ENCODE peak calls at places on chromosomes 16 and 17, in nine cellular contexts. One of them, this sample, is unnamed.

GRCh38 chr16:10752843-10753523 is 9.3 kb downstream of the NUBP1 start:
- DNase-seq in GM23338: no peak
- DNase-seq in PC-3: no peak
- DNase-seq in OCI-LY7: peak; percentile 78
- DNase-seq in MM.1S: no peak
- DNase-seq in SK-N-SH: no peak
- DNase-seq in hepatocyte: no peak
- DNase-seq in GM23248: no peak
- DNase-seq in HCT116: no peak
- DNase-seq in this sample: no peak

GRCh38 chr17:17119533-17119932 is 77.3 kb downstream of the MPRIP start:
- DNase-seq in hepatocyte: no peak
- DNase-seq in PC-3: peak; percentile 66
- DNase-seq in GM23338: no peak
- DNase-seq in GM23248: peak; percentile 74
- DNase-seq in OCI-LY7: peak; percentile 45
- DNase-seq in SK-N-SH: no peak
- DNase-seq in HCT116: no peak
- DNase-seq in MM.1S: no peak
- DNase-seq in this sample: no peak

GRCh38 chr16:2178321-2179106 is 17.9 kb downstream of the CASKIN1 start:
- DNase-seq in SK-N-SH: peak; percentile 73
- DNase-seq in HCT116: no peak
- DNase-seq in hepatocyte: no peak
- DNase-seq in GM23248: peak; percentile 55
- DNase-seq in GM23338: peak; percentile 89
- DNase-seq in PC-3: no peak
- DNase-seq in MM.1S: no peak
- DNase-seq in OCI-LY7: no peak
- DNase-seq in this sample: peak; percentile 76

GRCh38 chr17:45904886-45905285 is 10.5 kb downstream of the MAPT start:
- DNase-seq in SK-N-SH: no peak
- DNase-seq in hepatocyte: no peak
- DNase-seq in MM.1S: no peak
- DNase-seq in PC-3: no peak
- DNase-seq in HCT116: no peak
- DNase-seq in GM23338: peak; percentile 29
- DNase-seq in OCI-LY7: no peak
- DNase-seq in GM23248: no peak
- DNase-seq in this sample: peak; percentile 31

GRCh38 chr16:84806890-84807258 is 12.9 kb upstream of the CRISPLD2 start:
- DNase-seq in GM23248: no peak
- DNase-seq in PC-3: no peak
- DNase-seq in MM.1S: no peak
- DNase-seq in OCI-LY7: no peak
- DNase-seq in HCT116: no peak
- DNase-seq in hepatocyte: no peak
- DNase-seq in SK-N-SH: no peak
- DNase-seq in GM23338: no peak
- DNase-seq in this sample: no peak

GRCh38 chr17:63665527-63666214 is 34.3 kb downstream of the LIMD2 start:
- DNase-seq in MM.1S: no peak
- DNase-seq in SK-N-SH: no peak
- DNase-seq in HCT116: no peak
- DNase-seq in hepatocyte: no peak
- DNase-seq in GM23338: no peak
- DNase-seq in GM23248: no peak
- DNase-seq in PC-3: no peak
- DNase-seq in OCI-LY7: peak; percentile 48
- DNase-seq in this sample: no peak

GRCh38 chr16:49843758-49844157 is 12.2 kb downstream of the ZNF423 start:
- DNase-seq in OCI-LY7: no peak
- DNase-seq in MM.1S: no peak
- DNase-seq in GM23338: no peak
- DNase-seq in SK-N-SH: no peak
- DNase-seq in GM23248: no peak
- DNase-seq in hepatocyte: no peak
- DNase-seq in HCT116: no peak
- DNase-seq in PC-3: no peak
- DNase-seq in this sample: no peak

GRCh38 chr17:36675250-36675649 is 73.9 kb downstream of the MRM1 start:
- DNase-seq in SK-N-SH: no peak
- DNase-seq in MM.1S: peak; percentile 23
- DNase-seq in GM23248: no peak
- DNase-seq in OCI-LY7: no peak
- DNase-seq in hepatocyte: no peak
- DNase-seq in GM23338: no peak
- DNase-seq in HCT116: no peak
- DNase-seq in PC-3: no peak
- DNase-seq in this sample: no peak

GRCh38 chr17:148757-149156 is 11.4 kb downstream of the SCGB1C2 start:
- DNase-seq in OCI-LY7: no peak
- DNase-seq in hepatocyte: no peak
- DNase-seq in SK-N-SH: no peak
- DNase-seq in HCT116: no peak
- DNase-seq in MM.1S: no peak
- DNase-seq in PC-3: no peak
- DNase-seq in GM23248: no peak
- DNase-seq in GM23338: no peak
- DNase-seq in this sample: no peak

GRCh38 chr16:80300876-80301275 is 239.9 kb upstream of the DYNLRB2 start:
- DNase-seq in GM23248: peak; percentile 70
- DNase-seq in hepatocyte: no peak
- DNase-seq in GM23338: no peak
- DNase-seq in MM.1S: no peak
- DNase-seq in HCT116: no peak
- DNase-seq in SK-N-SH: no peak
- DNase-seq in PC-3: no peak
- DNase-seq in OCI-LY7: no peak
- DNase-seq in this sample: no peak

GRCh38 chr16:73529303-73530012 is 481.5 kb upstream of the ZFHX3 start:
- DNase-seq in HCT116: no peak
- DNase-seq in GM23338: no peak
- DNase-seq in GM23248: no peak
- DNase-seq in hepatocyte: no peak
- DNase-seq in PC-3: no peak
- DNase-seq in SK-N-SH: no peak
- DNase-seq in MM.1S: no peak
- DNase-seq in OCI-LY7: no peak
- DNase-seq in this sample: no peak

GRCh38 chr17:61591018-61591417 is at the start of gene NACA2:
- DNase-seq in GM23248: no peak
- DNase-seq in hepatocyte: no peak
- DNase-seq in GM23338: no peak
- DNase-seq in MM.1S: no peak
- DNase-seq in SK-N-SH: no peak
- DNase-seq in PC-3: no peak
- DNase-seq in HCT116: no peak
- DNase-seq in OCI-LY7: no peak
- DNase-seq in this sample: no peak

GRCh38 chr16:61362583-61362982 is 673.7 kb downstream of the CDH8 start:
- DNase-seq in GM23338: no peak
- DNase-seq in GM23248: no peak
- DNase-seq in PC-3: no peak
- DNase-seq in hepatocyte: no peak
- DNase-seq in OCI-LY7: no peak
- DNase-seq in HCT116: no peak
- DNase-seq in MM.1S: no peak
- DNase-seq in SK-N-SH: no peak
- DNase-seq in this sample: no peak

GRCh38 chr16:81394416-81394815 is 50.2 kb upstream of the CMIP start:
- DNase-seq in hepatocyte: no peak
- DNase-seq in GM23248: no peak
- DNase-seq in HCT116: no peak
- DNase-seq in PC-3: no peak
- DNase-seq in MM.1S: no peak
- DNase-seq in GM23338: no peak
- DNase-seq in SK-N-SH: no peak
- DNase-seq in OCI-LY7: no peak
- DNase-seq in this sample: no peak

GRCh38 chr17:1928976-1929375 is 96.2 kb downstream of the RTN4RL1 start:
- DNase-seq in GM23248: peak; percentile 12
- DNase-seq in SK-N-SH: no peak
- DNase-seq in MM.1S: no peak
- DNase-seq in hepatocyte: no peak
- DNase-seq in HCT116: no peak
- DNase-seq in PC-3: no peak
- DNase-seq in OCI-LY7: no peak
- DNase-seq in GM23338: no peak
- DNase-seq in this sample: peak; percentile 3

GRCh38 chr17:31595666-31596381 is 204.3 kb downstream of the RAB11FIP4 start:
- DNase-seq in PC-3: peak; percentile 20
- DNase-seq in HCT116: no peak
- DNase-seq in hepatocyte: peak; percentile 31
- DNase-seq in SK-N-SH: no peak
- DNase-seq in GM23248: peak; percentile 50
- DNase-seq in GM23338: no peak
- DNase-seq in MM.1S: no peak
- DNase-seq in OCI-LY7: no peak
- DNase-seq in this sample: no peak

GRCh38 chr17:59488805-59489204 is 76.6 kb upstream of the DHX40 start:
- DNase-seq in GM23338: no peak
- DNase-seq in GM23248: no peak
- DNase-seq in HCT116: no peak
- DNase-seq in PC-3: no peak
- DNase-seq in OCI-LY7: no peak
- DNase-seq in hepatocyte: no peak
- DNase-seq in MM.1S: no peak
- DNase-seq in SK-N-SH: no peak
- DNase-seq in this sample: no peak
- TF ChIP-seq EZH2phosphoT487 in GM23338: no peak
- TF ChIP-seq EZH2phosphoT487 in GM23248: no peak
- TF ChIP-seq EZH2phosphoT487 in HCT116: no peak
- TF ChIP-seq EZH2phosphoT487 in PC-3: no peak
- TF ChIP-seq EZH2phosphoT487 in OCI-LY7: no peak
- TF ChIP-seq EZH2phosphoT487 in hepatocyte: no peak
- TF ChIP-seq EZH2phosphoT487 in MM.1S: no peak
- TF ChIP-seq EZH2phosphoT487 in SK-N-SH: no peak
- TF ChIP-seq EZH2phosphoT487 in this sample: no peak

GRCh38 chr17:73640691-73641090 is 3.6 kb downstream of the SDK2 start:
- DNase-seq in GM23338: no peak
- DNase-seq in HCT116: no peak
- DNase-seq in MM.1S: no peak
- DNase-seq in GM23248: no peak
- DNase-seq in hepatocyte: no peak
- DNase-seq in OCI-LY7: no peak
- DNase-seq in SK-N-SH: no peak
- DNase-seq in PC-3: no peak
- DNase-seq in this sample: no peak

GRCh38 chr17:73642659-73643011 is 1.6 kb downstream of the SDK2 start:
- DNase-seq in MM.1S: no peak
- DNase-seq in SK-N-SH: no peak
- DNase-seq in GM23248: no peak
- DNase-seq in hepatocyte: no peak
- DNase-seq in OCI-LY7: no peak
- DNase-seq in GM23338: no peak
- DNase-seq in PC-3: no peak
- DNase-seq in HCT116: no peak
- DNase-seq in this sample: no peak

GRCh38 chr17:73643012-73643845 is 1.0 kb downstream of the SDK2 start:
- DNase-seq in PC-3: peak; percentile 17
- DNase-seq in MM.1S: no peak
- DNase-seq in GM23338: peak; percentile 61
- DNase-seq in OCI-LY7: no peak
- DNase-seq in SK-N-SH: peak; percentile 85
- DNase-seq in HCT116: no peak
- DNase-seq in hepatocyte: peak; percentile 46
- DNase-seq in GM23248: peak; percentile 26
- DNase-seq in this sample: peak; percentile 71

GRCh38 chr17:73643846-73644144 is 450 bp downstream of the SDK2 start:
- DNase-seq in HCT116: no peak
- DNase-seq in GM23248: no peak
- DNase-seq in OCI-LY7: no peak
- DNase-seq in PC-3: no peak
- DNase-seq in SK-N-SH: peak; percentile 51
- DNase-seq in hepatocyte: no peak
- DNase-seq in GM23338: no peak
- DNase-seq in MM.1S: no peak
- DNase-seq in this sample: peak; percentile 58

GRCh38 chr17:73641779-73642580 is 2.3 kb downstream of the SDK2 start:
- DNase-seq in MM.1S: no peak
- DNase-seq in OCI-LY7: peak; percentile 33
- DNase-seq in PC-3: no peak
- DNase-seq in SK-N-SH: peak; percentile 51
- DNase-seq in GM23338: no peak
- DNase-seq in HCT116: no peak
- DNase-seq in GM23248: no peak
- DNase-seq in hepatocyte: no peak
- DNase-seq in this sample: peak; percentile 24
- H2AFZ ChIP-seq in MM.1S: no peak overlapping the region
- H2AFZ ChIP-seq in OCI-LY7: no peak overlapping the region
- H2AFZ ChIP-seq in PC-3: no peak overlapping the region
- H2AFZ ChIP-seq in SK-N-SH: no peak overlapping the region
- H2AFZ ChIP-seq in GM23338: no peak overlapping the region
- H2AFZ ChIP-seq in HCT116: no peak overlapping the region
- H2AFZ ChIP-seq in GM23248: no peak overlapping the region
- H2AFZ ChIP-seq in hepatocyte: no peak overlapping the region
- H2AFZ ChIP-seq in this sample: no peak overlapping the region

GRCh38 chr17:4327638-4328037 is 38.8 kb downstream of the UBE2G1 start:
- DNase-seq in MM.1S: no peak
- DNase-seq in OCI-LY7: no peak
- DNase-seq in PC-3: peak; percentile 84
- DNase-seq in SK-N-SH: no peak
- DNase-seq in GM23338: no peak
- DNase-seq in GM23248: peak; percentile 93
- DNase-seq in HCT116: peak; percentile 82
- DNase-seq in hepatocyte: no peak
- DNase-seq in this sample: no peak
- TF ChIP-seq EZH2phosphoT487 in MM.1S: no peak
- TF ChIP-seq EZH2phosphoT487 in OCI-LY7: no peak
- TF ChIP-seq EZH2phosphoT487 in PC-3: no peak
- TF ChIP-seq EZH2phosphoT487 in SK-N-SH: no peak
- TF ChIP-seq EZH2phosphoT487 in GM23338: no peak
- TF ChIP-seq EZH2phosphoT487 in GM23248: no peak
- TF ChIP-seq EZH2phosphoT487 in HCT116: no peak
- TF ChIP-seq EZH2phosphoT487 in hepatocyte: no peak
- TF ChIP-seq EZH2phosphoT487 in this sample: no peak

GRCh38 chr17:43737722-43738121 is 20.9 kb downstream of the SOST start:
- DNase-seq in HCT116: no peak
- DNase-seq in MM.1S: no peak
- DNase-seq in PC-3: no peak
- DNase-seq in OCI-LY7: no peak
- DNase-seq in GM23248: no peak
- DNase-seq in SK-N-SH: no peak
- DNase-seq in GM23338: no peak
- DNase-seq in hepatocyte: no peak
- DNase-seq in this sample: no peak

GRCh38 chr17:43736389-43736788 is 22.2 kb downstream of the SOST start:
- DNase-seq in HCT116: no peak
- DNase-seq in SK-N-SH: no peak
- DNase-seq in GM23248: peak; percentile 53
- DNase-seq in GM23338: no peak
- DNase-seq in MM.1S: no peak
- DNase-seq in hepatocyte: no peak
- DNase-seq in OCI-LY7: no peak
- DNase-seq in PC-3: no peak
- DNase-seq in this sample: no peak

GRCh38 chr17:43745541-43745940 is 13.1 kb downstream of the SOST start:
- DNase-seq in PC-3: no peak
- DNase-seq in OCI-LY7: no peak
- DNase-seq in GM23338: no peak
- DNase-seq in hepatocyte: no peak
- DNase-seq in MM.1S: no peak
- DNase-seq in HCT116: no peak
- DNase-seq in GM23248: peak; percentile 42
- DNase-seq in SK-N-SH: no peak
- DNase-seq in this sample: peak; percentile 52

GRCh38 chr17:43740541-43740940 is 18.1 kb downstream of the SOST start:
- DNase-seq in OCI-LY7: no peak
- DNase-seq in hepatocyte: no peak
- DNase-seq in HCT116: no peak
- DNase-seq in PC-3: peak; percentile 62
- DNase-seq in MM.1S: no peak
- DNase-seq in SK-N-SH: no peak
- DNase-seq in GM23338: no peak
- DNase-seq in GM23248: peak; percentile 85
- DNase-seq in this sample: no peak
- H2AFZ ChIP-seq in OCI-LY7: no peak overlapping the region
- H2AFZ ChIP-seq in hepatocyte: no peak overlapping the region
- H2AFZ ChIP-seq in HCT116: no peak overlapping the region
- H2AFZ ChIP-seq in PC-3: peak overlapping the region; percentile 20
- H2AFZ ChIP-seq in MM.1S: no peak overlapping the region
- H2AFZ ChIP-seq in SK-N-SH: peak overlapping the region; percentile 78
- H2AFZ ChIP-seq in GM23338: peak overlapping the region; percentile 47
- H2AFZ ChIP-seq in GM23248: peak overlapping the region; percentile 43
- H2AFZ ChIP-seq in this sample: no peak overlapping the region

This sample was measured in neural progenitor cell.